ENCODE peak calls at places on chromosomes 11 and 22, in ten cellular contexts. One of them, this sample, is unnamed.

GRCh38 chr11:118437046-118437735 is 899 bp downstream of the KMT2A start:
- DNase-seq in activated T-helper 1 cell treated with anti-CD3 and anti-CD28 coated beads, Interleukin-12 subunit alpha, Interleukin-12 subunit beta, Interleukin-2, Interleukin-4 antibody, amounts not matched to agents 30 ng/mL and 10 ng/mL and 1 ng/mL, durations not matched to agents 14 hours and 24 hours and 36 hours: peak
- DNase-seq in thyroid gland: peak
- DNase-seq in HS-5: no peak
- DNase-seq in foreskin melanocyte: no peak
- DNase-seq in EH: peak
- DNase-seq in mucosa of descending colon: peak
- DNase-seq in amygdala: peak
- DNase-seq in neuronal stem cell: peak
- DNase-seq in LoVo: no peak
- DNase-seq in this sample: peak

GRCh38 chr22:29641052-29641780 is 37.8 kb downstream of the NF2 start:
- DNase-seq in activated T-helper 1 cell treated with anti-CD3 and anti-CD28 coated beads, Interleukin-12 subunit alpha, Interleukin-12 subunit beta, Interleukin-2, Interleukin-4 antibody, amounts not matched to agents 30 ng/mL and 10 ng/mL and 1 ng/mL, durations not matched to agents 14 hours and 24 hours and 36 hours: no peak
- DNase-seq in thyroid gland: no peak
- DNase-seq in HS-5: no peak
- DNase-seq in foreskin melanocyte: no peak
- DNase-seq in EH: peak
- DNase-seq in mucosa of descending colon: no peak
- DNase-seq in amygdala: no peak
- DNase-seq in neuronal stem cell: no peak
- DNase-seq in LoVo: no peak
- DNase-seq in this sample: no peak

GRCh38 chr22:44942056-44942455 is 67.7 kb downstream of the PHF21B start:
- DNase-seq in activated T-helper 1 cell treated with anti-CD3 and anti-CD28 coated beads, Interleukin-12 subunit alpha, Interleukin-12 subunit beta, Interleukin-2, Interleukin-4 antibody, amounts not matched to agents 30 ng/mL and 10 ng/mL and 1 ng/mL, durations not matched to agents 14 hours and 24 hours and 36 hours: no peak
- DNase-seq in thyroid gland: no peak
- DNase-seq in HS-5: no peak
- DNase-seq in foreskin melanocyte: no peak
- DNase-seq in EH: no peak
- DNase-seq in mucosa of descending colon: no peak
- DNase-seq in amygdala: no peak
- DNase-seq in neuronal stem cell: no peak
- DNase-seq in LoVo: no peak
- DNase-seq in this sample: no peak

GRCh38 chr11:74575999-74576398 is 16.4 kb upstream of the POLD3 start:
- DNase-seq in activated T-helper 1 cell treated with anti-CD3 and anti-CD28 coated beads, Interleukin-12 subunit alpha, Interleukin-12 subunit beta, Interleukin-2, Interleukin-4 antibody, amounts not matched to agents 30 ng/mL and 10 ng/mL and 1 ng/mL, durations not matched to agents 14 hours and 24 hours and 36 hours: no peak
- DNase-seq in thyroid gland: no peak
- DNase-seq in HS-5: no peak
- DNase-seq in foreskin melanocyte: no peak
- DNase-seq in EH: no peak
- DNase-seq in mucosa of descending colon: no peak
- DNase-seq in amygdala: no peak
- DNase-seq in neuronal stem cell: no peak
- DNase-seq in LoVo: no peak
- DNase-seq in this sample: no peak

GRCh38 chr11:73554677-73555320 is 43.1 kb downstream of the FAM168A start:
- DNase-seq in activated T-helper 1 cell treated with anti-CD3 and anti-CD28 coated beads, Interleukin-12 subunit alpha, Interleukin-12 subunit beta, Interleukin-2, Interleukin-4 antibody, amounts not matched to agents 30 ng/mL and 10 ng/mL and 1 ng/mL, durations not matched to agents 14 hours and 24 hours and 36 hours: no peak
- DNase-seq in thyroid gland: no peak
- DNase-seq in HS-5: no peak
- DNase-seq in foreskin melanocyte: no peak
- DNase-seq in EH: no peak
- DNase-seq in mucosa of descending colon: no peak
- DNase-seq in amygdala: no peak
- DNase-seq in neuronal stem cell: no peak
- DNase-seq in LoVo: no peak
- DNase-seq in this sample: no peak

GRCh38 chr22:37172266-37173245 is 15.5 kb downstream of the C1QTNF6 start:
- DNase-seq in activated T-helper 1 cell treated with anti-CD3 and anti-CD28 coated beads, Interleukin-12 subunit alpha, Interleukin-12 subunit beta, Interleukin-2, Interleukin-4 antibody, amounts not matched to agents 30 ng/mL and 10 ng/mL and 1 ng/mL, durations not matched to agents 14 hours and 24 hours and 36 hours: no peak
- DNase-seq in thyroid gland: no peak
- DNase-seq in HS-5: no peak
- DNase-seq in foreskin melanocyte: no peak
- DNase-seq in EH: no peak
- DNase-seq in mucosa of descending colon: no peak
- DNase-seq in amygdala: no peak
- DNase-seq in neuronal stem cell: no peak
- DNase-seq in LoVo: no peak
- DNase-seq in this sample: no peak

GRCh38 chr22:30882974-30883533 is 85.5 kb downstream of the MORC2 start:
- DNase-seq in activated T-helper 1 cell treated with anti-CD3 and anti-CD28 coated beads, Interleukin-12 subunit alpha, Interleukin-12 subunit beta, Interleukin-2, Interleukin-4 antibody, amounts not matched to agents 30 ng/mL and 10 ng/mL and 1 ng/mL, durations not matched to agents 14 hours and 24 hours and 36 hours: no peak
- DNase-seq in thyroid gland: no peak
- DNase-seq in HS-5: no peak
- DNase-seq in foreskin melanocyte: peak
- DNase-seq in EH: no peak
- DNase-seq in mucosa of descending colon: no peak
- DNase-seq in amygdala: no peak
- DNase-seq in neuronal stem cell: no peak
- DNase-seq in LoVo: no peak
- DNase-seq in this sample: no peak

GRCh38 chr11:68324695-68325094 is 12.3 kb downstream of the LRP5 start:
- DNase-seq in activated T-helper 1 cell treated with anti-CD3 and anti-CD28 coated beads, Interleukin-12 subunit alpha, Interleukin-12 subunit beta, Interleukin-2, Interleukin-4 antibody, amounts not matched to agents 30 ng/mL and 10 ng/mL and 1 ng/mL, durations not matched to agents 14 hours and 24 hours and 36 hours: no peak
- DNase-seq in thyroid gland: no peak
- DNase-seq in HS-5: no peak
- DNase-seq in foreskin melanocyte: no peak
- DNase-seq in EH: no peak
- DNase-seq in mucosa of descending colon: no peak
- DNase-seq in amygdala: no peak
- DNase-seq in neuronal stem cell: no peak
- DNase-seq in LoVo: no peak
- DNase-seq in this sample: no peak

GRCh38 chr22:36286096-36286957 is 33.4 kb downstream of the APOL1 start:
- DNase-seq in activated T-helper 1 cell treated with anti-CD3 and anti-CD28 coated beads, Interleukin-12 subunit alpha, Interleukin-12 subunit beta, Interleukin-2, Interleukin-4 antibody, amounts not matched to agents 30 ng/mL and 10 ng/mL and 1 ng/mL, durations not matched to agents 14 hours and 24 hours and 36 hours: peak
- DNase-seq in thyroid gland: peak
- DNase-seq in HS-5: no peak
- DNase-seq in foreskin melanocyte: peak
- DNase-seq in EH: peak
- DNase-seq in mucosa of descending colon: peak
- DNase-seq in amygdala: peak
- DNase-seq in neuronal stem cell: peak
- DNase-seq in LoVo: peak
- DNase-seq in this sample: peak

GRCh38 chr22:32801436-32802290 is at the start of gene TIMP3:
- DNase-seq in activated T-helper 1 cell treated with anti-CD3 and anti-CD28 coated beads, Interleukin-12 subunit alpha, Interleukin-12 subunit beta, Interleukin-2, Interleukin-4 antibody, amounts not matched to agents 30 ng/mL and 10 ng/mL and 1 ng/mL, durations not matched to agents 14 hours and 24 hours and 36 hours: no peak
- DNase-seq in thyroid gland: peak
- DNase-seq in HS-5: no peak
- DNase-seq in foreskin melanocyte: peak
- DNase-seq in EH: peak
- DNase-seq in mucosa of descending colon: peak
- DNase-seq in amygdala: peak
- DNase-seq in neuronal stem cell: peak
- DNase-seq in LoVo: no peak
- DNase-seq in this sample: peak

GRCh38 chr11:69486773-69487266 is 5.4 kb downstream of the LINC01488 start:
- DNase-seq in activated T-helper 1 cell treated with anti-CD3 and anti-CD28 coated beads, Interleukin-12 subunit alpha, Interleukin-12 subunit beta, Interleukin-2, Interleukin-4 antibody, amounts not matched to agents 30 ng/mL and 10 ng/mL and 1 ng/mL, durations not matched to agents 14 hours and 24 hours and 36 hours: no peak
- DNase-seq in thyroid gland: no peak
- DNase-seq in HS-5: no peak
- DNase-seq in foreskin melanocyte: no peak
- DNase-seq in EH: no peak
- DNase-seq in mucosa of descending colon: peak
- DNase-seq in amygdala: no peak
- DNase-seq in neuronal stem cell: no peak
- DNase-seq in LoVo: no peak
- DNase-seq in this sample: no peak

GRCh38 chr11:72585762-72586590 is 88.2 kb downstream of the PDE2A start:
- DNase-seq in activated T-helper 1 cell treated with anti-CD3 and anti-CD28 coated beads, Interleukin-12 subunit alpha, Interleukin-12 subunit beta, Interleukin-2, Interleukin-4 antibody, amounts not matched to agents 30 ng/mL and 10 ng/mL and 1 ng/mL, durations not matched to agents 14 hours and 24 hours and 36 hours: peak
- DNase-seq in thyroid gland: peak
- DNase-seq in HS-5: no peak
- DNase-seq in foreskin melanocyte: no peak
- DNase-seq in EH: peak
- DNase-seq in mucosa of descending colon: peak
- DNase-seq in amygdala: peak
- DNase-seq in neuronal stem cell: peak
- DNase-seq in LoVo: peak
- DNase-seq in this sample: peak

GRCh38 chr11:128488471-128488870 is 98.9 kb downstream of the ETS1 start:
- DNase-seq in activated T-helper 1 cell treated with anti-CD3 and anti-CD28 coated beads, Interleukin-12 subunit alpha, Interleukin-12 subunit beta, Interleukin-2, Interleukin-4 antibody, amounts not matched to agents 30 ng/mL and 10 ng/mL and 1 ng/mL, durations not matched to agents 14 hours and 24 hours and 36 hours: no peak
- DNase-seq in thyroid gland: no peak
- DNase-seq in HS-5: peak
- DNase-seq in foreskin melanocyte: no peak
- DNase-seq in EH: peak
- DNase-seq in mucosa of descending colon: no peak
- DNase-seq in amygdala: no peak
- DNase-seq in neuronal stem cell: no peak
- DNase-seq in LoVo: no peak
- DNase-seq in this sample: peak

GRCh38 chr11:120909676-120910215 is 114.2 kb upstream of the TBCEL start:
- DNase-seq in activated T-helper 1 cell treated with anti-CD3 and anti-CD28 coated beads, Interleukin-12 subunit alpha, Interleukin-12 subunit beta, Interleukin-2, Interleukin-4 antibody, amounts not matched to agents 30 ng/mL and 10 ng/mL and 1 ng/mL, durations not matched to agents 14 hours and 24 hours and 36 hours: no peak
- DNase-seq in thyroid gland: no peak
- DNase-seq in HS-5: no peak
- DNase-seq in foreskin melanocyte: no peak
- DNase-seq in EH: no peak
- DNase-seq in mucosa of descending colon: no peak
- DNase-seq in amygdala: no peak
- DNase-seq in neuronal stem cell: no peak
- DNase-seq in LoVo: no peak
- DNase-seq in this sample: no peak

GRCh38 chr11:41921991-41922390 is 462.5 kb upstream of the LRRC4C start:
- DNase-seq in activated T-helper 1 cell treated with anti-CD3 and anti-CD28 coated beads, Interleukin-12 subunit alpha, Interleukin-12 subunit beta, Interleukin-2, Interleukin-4 antibody, amounts not matched to agents 30 ng/mL and 10 ng/mL and 1 ng/mL, durations not matched to agents 14 hours and 24 hours and 36 hours: no peak
- DNase-seq in thyroid gland: no peak
- DNase-seq in HS-5: no peak
- DNase-seq in foreskin melanocyte: no peak
- DNase-seq in EH: no peak
- DNase-seq in mucosa of descending colon: no peak
- DNase-seq in amygdala: no peak
- DNase-seq in neuronal stem cell: peak
- DNase-seq in LoVo: no peak
- DNase-seq in this sample: no peak

GRCh38 chr11:44333271-44334218 is 23.6 kb upstream of the ALX4 start:
- DNase-seq in activated T-helper 1 cell treated with anti-CD3 and anti-CD28 coated beads, Interleukin-12 subunit alpha, Interleukin-12 subunit beta, Interleukin-2, Interleukin-4 antibody, amounts not matched to agents 30 ng/mL and 10 ng/mL and 1 ng/mL, durations not matched to agents 14 hours and 24 hours and 36 hours: no peak
- DNase-seq in thyroid gland: no peak
- DNase-seq in HS-5: no peak
- DNase-seq in foreskin melanocyte: no peak
- DNase-seq in EH: peak
- DNase-seq in mucosa of descending colon: no peak
- DNase-seq in amygdala: no peak
- DNase-seq in neuronal stem cell: no peak
- DNase-seq in LoVo: peak
- DNase-seq in this sample: no peak